ENCODE peak calls at places on chromosomes 1 and 21, in five cellular contexts. One of them, this sample, is unnamed. For H3K79me1, the result is how much of the 10 kb centered on the place peaks cover.

GRCh38 chr1:224565611-224566406 is 50.3 kb upstream of the CNIH3 start:
- DNase-seq in mesendoderm: no peak
- DNase-seq in IMR-90: peak
- DNase-seq in H9: no peak
- DNase-seq in neuronal stem cell: no peak
- DNase-seq in this sample: no peak

GRCh38 chr1:27451346-27451745 is 38.6 kb downstream of the WASF2 start:
- DNase-seq in IMR-90: no peak
- DNase-seq in mesendoderm: no peak
- DNase-seq in H9: no peak
- DNase-seq in neuronal stem cell: no peak
- DNase-seq in this sample: no peak

GRCh38 chr1:20282544-20282943 is 8.1 kb upstream of the VWA5B1 start:
- DNase-seq in mesendoderm: no peak
- DNase-seq in neuronal stem cell: no peak
- DNase-seq in IMR-90: no peak
- DNase-seq in H9: no peak
- DNase-seq in this sample: no peak

GRCh38 chr1:213315571-213315970 is 264.5 kb downstream of the RPS6KC1 start:
- DNase-seq in H9: no peak
- DNase-seq in neuronal stem cell: no peak
- DNase-seq in mesendoderm: no peak
- DNase-seq in IMR-90: no peak
- DNase-seq in this sample: no peak

GRCh38 chr1:107952989-107953388 is 12.0 kb downstream of the VAV3 start:
- DNase-seq in IMR-90: no peak
- DNase-seq in mesendoderm: peak
- DNase-seq in neuronal stem cell: no peak
- DNase-seq in H9: no peak
- DNase-seq in this sample: peak

GRCh38 chr1:113686891-113687624 is 72.2 kb downstream of the PHTF1 start:
- DNase-seq in IMR-90: peak
- DNase-seq in neuronal stem cell: no peak
- DNase-seq in mesendoderm: no peak
- DNase-seq in H9: no peak
- DNase-seq in this sample: peak

GRCh38 chr1:63651110-63651776 is 58.0 kb downstream of the PGM1 start:
- DNase-seq in neuronal stem cell: no peak
- DNase-seq in IMR-90: peak
- DNase-seq in mesendoderm: no peak
- DNase-seq in H9: no peak
- DNase-seq in this sample: no peak

GRCh38 chr1:182317489-182318180 is 74.0 kb downstream of the GLUL start:
- DNase-seq in mesendoderm: no peak
- DNase-seq in neuronal stem cell: no peak
- DNase-seq in IMR-90: no peak
- DNase-seq in H9: no peak
- DNase-seq in this sample: no peak

GRCh38 chr1:198498881-198499280 is 41.6 kb downstream of the ATP6V1G3 start:
- DNase-seq in IMR-90: peak
- DNase-seq in neuronal stem cell: no peak
- DNase-seq in H9: no peak
- DNase-seq in mesendoderm: peak
- DNase-seq in this sample: no peak

GRCh38 chr1:31020007-31020790 is 45.3 kb downstream of the PUM1 start:
- DNase-seq in IMR-90: no peak
- DNase-seq in mesendoderm: no peak
- DNase-seq in neuronal stem cell: no peak
- DNase-seq in H9: no peak
- DNase-seq in this sample: no peak

GRCh38 chr1:165364432-165365133 is 8.1 kb upstream of the LMX1A start:
- DNase-seq in neuronal stem cell: no peak
- DNase-seq in IMR-90: no peak
- DNase-seq in H9: no peak
- DNase-seq in mesendoderm: no peak
- DNase-seq in this sample: no peak

GRCh38 chr1:234972411-234973191 is 156.0 kb downstream of the TOMM20 start:
- DNase-seq in H9: no peak
- DNase-seq in neuronal stem cell: no peak
- DNase-seq in mesendoderm: no peak
- DNase-seq in IMR-90: no peak
- DNase-seq in this sample: peak
- H3K79me1 ChIP-seq in H9: under half
- H3K79me1 ChIP-seq in neuronal stem cell: under half
- H3K79me1 ChIP-seq in mesendoderm: under half
- H3K79me1 ChIP-seq in IMR-90: under half
- H3K79me1 ChIP-seq in this sample: under half

DNA sequence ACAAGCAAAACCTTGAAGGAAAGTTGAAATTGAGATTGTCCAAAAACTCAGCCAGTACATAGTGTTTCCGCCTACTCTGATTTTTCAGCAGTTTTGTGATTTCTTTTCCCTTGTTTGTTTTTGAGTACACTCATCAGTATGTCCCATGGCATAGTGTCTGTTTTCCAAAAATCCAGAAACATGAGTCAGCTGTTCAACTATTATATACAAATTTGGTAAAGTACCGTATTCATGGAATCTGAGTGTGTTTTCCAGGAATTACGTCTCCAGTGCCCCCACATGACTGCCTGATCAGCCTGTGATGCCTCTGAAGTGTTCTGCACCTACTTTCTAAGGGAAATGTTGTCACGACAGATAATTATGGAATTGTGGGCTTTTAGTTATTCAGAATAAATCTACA is 186.8 kb downstream of the LTN1 start:
- DNase-seq in mesendoderm: no peak
- DNase-seq in H9: no peak
- DNase-seq in IMR-90: peak
- DNase-seq in neuronal stem cell: no peak
- DNase-seq in this sample: peak
- H3K27ac ChIP-seq in mesendoderm: no peak
- H3K27ac ChIP-seq in H9: no peak
- H3K27ac ChIP-seq in IMR-90: peak
- H3K27ac ChIP-seq in neuronal stem cell: no peak
- H3K27ac ChIP-seq in this sample: no peak

DNA sequence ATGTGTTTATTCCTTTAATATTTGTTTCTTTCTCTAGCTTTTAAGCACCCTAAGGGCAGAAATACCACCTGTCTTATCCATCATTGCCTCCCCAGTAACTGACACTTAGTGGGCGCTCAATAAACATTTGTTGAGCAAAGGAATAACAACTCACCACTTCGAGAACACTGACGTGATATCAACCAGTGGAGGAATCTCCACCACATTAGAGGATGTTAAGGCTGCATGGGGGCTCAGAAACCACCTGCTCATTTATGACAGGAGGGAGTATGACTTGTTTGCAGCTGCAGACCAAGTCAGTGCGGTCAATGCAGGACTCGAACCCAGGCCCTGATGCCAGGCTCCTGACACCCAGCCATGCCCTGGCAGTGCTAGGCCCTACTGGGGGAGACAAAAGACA is 102.6 kb downstream of the MRPL37 start:
- DNase-seq in IMR-90: no peak
- DNase-seq in mesendoderm: no peak
- DNase-seq in H9: no peak
- DNase-seq in neuronal stem cell: no peak
- DNase-seq in this sample: no peak
- H3K79me1 ChIP-seq in IMR-90: under half
- H3K79me1 ChIP-seq in mesendoderm: half or more
- H3K79me1 ChIP-seq in H9: under half
- H3K79me1 ChIP-seq in neuronal stem cell: under half
- H3K79me1 ChIP-seq in this sample: half or more

GRCh38 chr1:160630523-160631087 is 16.2 kb downstream of the SLAMF1 start:
- DNase-seq in neuronal stem cell: no peak
- DNase-seq in IMR-90: no peak
- DNase-seq in mesendoderm: peak
- DNase-seq in H9: no peak
- DNase-seq in this sample: peak
- H3K27ac ChIP-seq in neuronal stem cell: no peak
- H3K27ac ChIP-seq in IMR-90: no peak
- H3K27ac ChIP-seq in mesendoderm: peak
- H3K27ac ChIP-seq in H9: no peak
- H3K27ac ChIP-seq in this sample: no peak

GRCh38 chr1:9451086-9451485 is 88.2 kb upstream of the SLC25A33 start:
- DNase-seq in IMR-90: no peak
- DNase-seq in neuronal stem cell: no peak
- DNase-seq in H9: no peak
- DNase-seq in mesendoderm: no peak
- DNase-seq in this sample: no peak
- H3K79me1 ChIP-seq in IMR-90: under half
- H3K79me1 ChIP-seq in neuronal stem cell: under half
- H3K79me1 ChIP-seq in H9: under half
- H3K79me1 ChIP-seq in mesendoderm: under half
- H3K79me1 ChIP-seq in this sample: under half

GRCh38 chr1:151312439-151313225 is 14.6 kb downstream of the PI4KB start:
- DNase-seq in IMR-90: peak
- DNase-seq in mesendoderm: no peak
- DNase-seq in neuronal stem cell: no peak
- DNase-seq in H9: no peak
- DNase-seq in this sample: peak
- H3K27ac ChIP-seq in IMR-90: peak
- H3K27ac ChIP-seq in mesendoderm: no peak
- H3K27ac ChIP-seq in neuronal stem cell: no peak
- H3K27ac ChIP-seq in H9: no peak
- H3K27ac ChIP-seq in this sample: peak

GRCh38 chr1:47024138-47024856 is 828 bp downstream of the CYP4X1 start:
- DNase-seq in IMR-90: no peak
- DNase-seq in neuronal stem cell: no peak
- DNase-seq in mesendoderm: peak
- DNase-seq in H9: no peak
- DNase-seq in this sample: no peak
- H3K79me1 ChIP-seq in IMR-90: under half
- H3K79me1 ChIP-seq in neuronal stem cell: under half
- H3K79me1 ChIP-seq in mesendoderm: under half
- H3K79me1 ChIP-seq in H9: under half
- H3K79me1 ChIP-seq in this sample: under half

GRCh38 chr1:19274636-19275035 is 13.9 kb downstream of the AKR7A3 start:
- DNase-seq in H9: no peak
- DNase-seq in mesendoderm: no peak
- DNase-seq in IMR-90: no peak
- DNase-seq in neuronal stem cell: no peak
- DNase-seq in this sample: no peak
- H3K27ac ChIP-seq in H9: no peak
- H3K27ac ChIP-seq in mesendoderm: no peak
- H3K27ac ChIP-seq in IMR-90: no peak
- H3K27ac ChIP-seq in neuronal stem cell: no peak
- H3K27ac ChIP-seq in this sample: no peak

DNA sequence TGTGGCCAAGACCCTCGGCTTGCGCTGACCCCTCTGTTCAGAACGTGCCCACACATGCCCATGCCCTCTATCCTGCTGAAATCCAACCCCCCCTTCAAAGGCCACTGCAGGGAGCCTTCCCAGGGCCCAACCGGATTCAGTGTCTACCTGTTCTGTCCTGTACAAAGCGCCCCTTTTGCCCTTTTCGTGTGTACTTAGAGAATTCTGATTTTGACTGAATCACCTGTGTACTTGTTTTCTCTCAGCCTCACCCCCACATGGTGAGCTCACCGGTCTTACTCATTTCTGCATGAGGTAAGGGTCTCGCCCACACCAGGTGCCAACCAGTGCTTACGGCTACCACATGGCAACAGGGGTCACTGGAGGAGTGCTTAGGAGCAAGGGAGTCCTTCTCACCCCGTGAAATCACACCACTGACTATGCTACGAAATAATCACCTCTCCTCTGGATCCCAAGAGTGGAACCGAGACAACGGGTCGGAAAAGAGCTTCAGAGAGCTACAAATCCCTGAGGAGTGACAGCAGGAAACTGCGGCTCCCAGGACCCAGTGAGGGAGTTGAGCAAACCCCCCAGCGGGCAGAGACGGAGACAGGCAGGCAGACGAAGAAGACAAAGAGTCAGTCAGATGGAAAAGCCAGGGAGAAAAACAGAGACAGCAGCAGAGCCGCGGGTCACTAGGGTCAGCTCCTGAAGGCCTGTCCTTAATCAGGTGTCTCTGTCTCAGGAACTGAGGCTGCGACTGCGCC is 2.1 kb upstream of the S100A2 start:
- DNase-seq in neuronal stem cell: no peak
- DNase-seq in mesendoderm: peak
- DNase-seq in IMR-90: peak
- DNase-seq in H9: peak
- DNase-seq in this sample: peak
- H3K79me1 ChIP-seq in neuronal stem cell: under half
- H3K79me1 ChIP-seq in mesendoderm: under half
- H3K79me1 ChIP-seq in IMR-90: under half
- H3K79me1 ChIP-seq in H9: under half
- H3K79me1 ChIP-seq in this sample: under half

GRCh38 chr1:40309374-40310128 is 7.5 kb downstream of the COL9A2 start:
- DNase-seq in IMR-90: no peak
- DNase-seq in neuronal stem cell: peak
- DNase-seq in H9: no peak
- DNase-seq in mesendoderm: no peak
- DNase-seq in this sample: no peak

GRCh38 chr1:40306296-40306695 is 10.8 kb downstream of the COL9A2 start:
- DNase-seq in H9: no peak
- DNase-seq in IMR-90: no peak
- DNase-seq in neuronal stem cell: no peak
- DNase-seq in mesendoderm: no peak
- DNase-seq in this sample: no peak

GRCh38 chr1:40310129-40310461 is 7.0 kb downstream of the COL9A2 start:
- DNase-seq in neuronal stem cell: no peak
- DNase-seq in IMR-90: no peak
- DNase-seq in mesendoderm: no peak
- DNase-seq in H9: no peak
- DNase-seq in this sample: no peak

GRCh38 chr1:40307186-40307585 is 9.9 kb downstream of the COL9A2 start:
- DNase-seq in neuronal stem cell: no peak
- DNase-seq in mesendoderm: no peak
- DNase-seq in H9: no peak
- DNase-seq in IMR-90: no peak
- DNase-seq in this sample: no peak

GRCh38 chr1:40308036-40308727 is 8.9 kb downstream of the COL9A2 start:
- DNase-seq in IMR-90: no peak
- DNase-seq in H9: no peak
- DNase-seq in mesendoderm: no peak
- DNase-seq in neuronal stem cell: no peak
- DNase-seq in this sample: no peak
- H3K27ac ChIP-seq in IMR-90: no peak
- H3K27ac ChIP-seq in H9: no peak
- H3K27ac ChIP-seq in mesendoderm: no peak
- H3K27ac ChIP-seq in neuronal stem cell: no peak
- H3K27ac ChIP-seq in this sample: no peak

This sample was measured in mesenchymal stem cell.